ENCODE peak calls at places on chromosome 10, in six cellular contexts. One of them, this sample, is unnamed.

GRCh38 chr10:114504769-114505579 is 100.7 kb upstream of the AFAP1L2 start:
- ATAC-seq in HepG2: peak
- ATAC-seq in upper lobe of left lung: peak
- ATAC-seq in A549: peak
- ATAC-seq in GM12878: no peak
- ATAC-seq in K562: no peak
- ATAC-seq in this sample: peak

GRCh38 chr10:133109736-133110532 is 22.2 kb downstream of the ADGRA1 start:
- ATAC-seq in GM12878: no peak
- ATAC-seq in HepG2: peak
- ATAC-seq in A549: peak
- ATAC-seq in upper lobe of left lung: peak
- ATAC-seq in K562: no peak
- ATAC-seq in this sample: peak

GRCh38 chr10:50332108-50332846 is 81.0 kb upstream of the ASAH2 start:
- ATAC-seq in upper lobe of left lung: no peak
- ATAC-seq in GM12878: no peak
- ATAC-seq in K562: peak
- ATAC-seq in A549: no peak
- ATAC-seq in HepG2: peak
- ATAC-seq in this sample: no peak

GRCh38 chr10:103834436-103835095 is 20.8 kb downstream of the SH3PXD2A start:
- ATAC-seq in K562: no peak
- ATAC-seq in HepG2: no peak
- ATAC-seq in upper lobe of left lung: no peak
- ATAC-seq in GM12878: no peak
- ATAC-seq in A549: no peak
- ATAC-seq in this sample: peak

GRCh38 chr10:98371421-98371820 is 43.6 kb downstream of the PYROXD2 start:
- ATAC-seq in K562: no peak
- ATAC-seq in HepG2: no peak
- ATAC-seq in GM12878: no peak
- ATAC-seq in upper lobe of left lung: no peak
- ATAC-seq in A549: no peak
- ATAC-seq in this sample: no peak

GRCh38 chr10:107157071-107157470 is 7.4 kb downstream of the SORCS1 start:
- ATAC-seq in GM12878: no peak
- ATAC-seq in upper lobe of left lung: no peak
- ATAC-seq in K562: no peak
- ATAC-seq in HepG2: no peak
- ATAC-seq in A549: no peak
- ATAC-seq in this sample: no peak

GRCh38 chr10:32141018-32141807 is 85.0 kb upstream of the KIF5B start:
- ATAC-seq in K562: no peak
- ATAC-seq in upper lobe of left lung: peak
- ATAC-seq in HepG2: no peak
- ATAC-seq in GM12878: no peak
- ATAC-seq in A549: no peak
- ATAC-seq in this sample: peak

GRCh38 chr10:92031580-92031979 is 108.0 kb downstream of the BTAF1 start:
- ATAC-seq in HepG2: no peak
- ATAC-seq in K562: no peak
- ATAC-seq in upper lobe of left lung: no peak
- ATAC-seq in A549: no peak
- ATAC-seq in GM12878: no peak
- ATAC-seq in this sample: no peak

GRCh38 chr10:500876-501275 is 188.6 kb downstream of the DIP2C start:
- ATAC-seq in upper lobe of left lung: no peak
- ATAC-seq in A549: no peak
- ATAC-seq in GM12878: no peak
- ATAC-seq in K562: no peak
- ATAC-seq in HepG2: no peak
- ATAC-seq in this sample: no peak

GRCh38 chr10:131747791-131748190 is 153.0 kb upstream of the PPP2R2D start:
- ATAC-seq in A549: no peak
- ATAC-seq in K562: no peak
- ATAC-seq in upper lobe of left lung: no peak
- ATAC-seq in GM12878: no peak
- ATAC-seq in HepG2: no peak
- ATAC-seq in this sample: no peak

GRCh38 chr10:93437000-93437945 is 44.9 kb downstream of the MYOF start:
- ATAC-seq in HepG2: peak
- ATAC-seq in A549: peak
- ATAC-seq in GM12878: no peak
- ATAC-seq in upper lobe of left lung: peak
- ATAC-seq in K562: peak
- ATAC-seq in this sample: peak

GRCh38 chr10:104018471-104018870 is 51.5 kb downstream of the SLK start:
- ATAC-seq in K562: no peak
- ATAC-seq in HepG2: no peak
- ATAC-seq in upper lobe of left lung: no peak
- ATAC-seq in A549: no peak
- ATAC-seq in GM12878: no peak
- ATAC-seq in this sample: no peak

GRCh38 chr10:17445400-17445998 is 8.9 kb downstream of the ST8SIA6 start:
- ATAC-seq in HepG2: peak
- ATAC-seq in GM12878: no peak
- ATAC-seq in A549: no peak
- ATAC-seq in upper lobe of left lung: no peak
- ATAC-seq in K562: no peak
- ATAC-seq in this sample: no peak

GRCh38 chr10:104085801-104086400 is at the start of gene COL17A1:
- ATAC-seq in upper lobe of left lung: no peak
- ATAC-seq in A549: no peak
- ATAC-seq in K562: no peak
- ATAC-seq in GM12878: no peak
- ATAC-seq in HepG2: no peak
- ATAC-seq in this sample: no peak

GRCh38 chr10:128280271-128280670 is 154.0 kb upstream of the MKI67 start:
- ATAC-seq in upper lobe of left lung: no peak
- ATAC-seq in GM12878: peak
- ATAC-seq in A549: no peak
- ATAC-seq in HepG2: no peak
- ATAC-seq in K562: peak
- ATAC-seq in this sample: no peak

GRCh38 chr10:21499910-21500577 is 25.4 kb downstream of the SKIDA1 start:
- ATAC-seq in K562: no peak
- ATAC-seq in GM12878: no peak
- ATAC-seq in HepG2: no peak
- ATAC-seq in A549: no peak
- ATAC-seq in upper lobe of left lung: no peak
- ATAC-seq in this sample: no peak

GRCh38 chr10:21499580-21499909 is 25.9 kb downstream of the SKIDA1 start:
- ATAC-seq in HepG2: no peak
- ATAC-seq in upper lobe of left lung: no peak
- ATAC-seq in GM12878: no peak
- ATAC-seq in A549: no peak
- ATAC-seq in K562: no peak
- ATAC-seq in this sample: no peak

GRCh38 chr10:21498416-21498815 is 27.1 kb downstream of the SKIDA1 start:
- ATAC-seq in HepG2: no peak
- ATAC-seq in A549: no peak
- ATAC-seq in GM12878: no peak
- ATAC-seq in K562: no peak
- ATAC-seq in upper lobe of left lung: no peak
- ATAC-seq in this sample: no peak

GRCh38 chr10:21500578-21500910 is 24.9 kb downstream of the SKIDA1 start:
- ATAC-seq in HepG2: no peak
- ATAC-seq in GM12878: no peak
- ATAC-seq in K562: no peak
- ATAC-seq in A549: no peak
- ATAC-seq in upper lobe of left lung: no peak
- ATAC-seq in this sample: no peak

DNA sequence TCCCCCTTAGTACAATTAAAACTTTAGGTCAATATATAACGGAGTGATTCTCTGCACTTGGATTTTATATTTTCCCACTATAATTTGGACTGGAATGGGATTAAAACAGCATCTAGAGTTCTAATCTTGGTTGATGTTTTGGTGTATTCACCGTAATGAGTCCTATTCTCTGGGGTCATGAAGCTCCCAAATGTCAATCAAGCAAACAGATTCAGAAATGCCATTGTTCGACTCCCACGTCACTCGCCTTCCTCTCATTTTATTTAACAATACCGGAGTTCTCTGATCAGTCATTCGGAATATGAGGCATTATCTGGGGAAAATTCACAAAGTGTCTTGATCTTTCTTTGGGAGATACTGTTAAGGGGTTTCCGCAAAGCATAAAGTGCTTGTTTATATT is 26.5 kb downstream of the SKIDA1 start:
- ATAC-seq in K562: no peak
- ATAC-seq in upper lobe of left lung: no peak
- ATAC-seq in HepG2: no peak
- ATAC-seq in GM12878: no peak
- ATAC-seq in A549: no peak
- ATAC-seq in this sample: no peak
- TF ChIP-seq EP300 in K562: no peak
- TF ChIP-seq EP300 in upper lobe of left lung: no peak
- TF ChIP-seq EP300 in HepG2: no peak
- TF ChIP-seq EP300 in GM12878: no peak
- TF ChIP-seq EP300 in A549: no peak
- TF ChIP-seq EP300 in this sample: no peak

GRCh38 chr10:78804356-78805032 is 264.3 kb upstream of the ZMIZ1 start:
- ATAC-seq in HepG2: no peak
- ATAC-seq in upper lobe of left lung: peak
- ATAC-seq in GM12878: no peak
- ATAC-seq in A549: no peak
- ATAC-seq in K562: no peak
- ATAC-seq in this sample: peak

GRCh38 chr10:78802406-78802805 is 266.4 kb upstream of the ZMIZ1 start:
- ATAC-seq in K562: no peak
- ATAC-seq in HepG2: no peak
- ATAC-seq in GM12878: no peak
- ATAC-seq in upper lobe of left lung: no peak
- ATAC-seq in A549: no peak
- ATAC-seq in this sample: peak

GRCh38 chr10:78800535-78801320 is 268.0 kb upstream of the ZMIZ1 start:
- ATAC-seq in upper lobe of left lung: no peak
- ATAC-seq in K562: no peak
- ATAC-seq in A549: no peak
- ATAC-seq in HepG2: no peak
- ATAC-seq in GM12878: no peak
- ATAC-seq in this sample: no peak

GRCh38 chr10:78803710-78804109 is 265.1 kb upstream of the ZMIZ1 start:
- ATAC-seq in K562: no peak
- ATAC-seq in GM12878: no peak
- ATAC-seq in upper lobe of left lung: no peak
- ATAC-seq in HepG2: no peak
- ATAC-seq in A549: no peak
- ATAC-seq in this sample: no peak

GRCh38 chr10:78802866-78803265 is 265.9 kb upstream of the ZMIZ1 start:
- ATAC-seq in K562: no peak
- ATAC-seq in upper lobe of left lung: peak
- ATAC-seq in HepG2: no peak
- ATAC-seq in GM12878: no peak
- ATAC-seq in A549: no peak
- ATAC-seq in this sample: peak
- TF ChIP-seq EP300 in K562: no peak
- TF ChIP-seq EP300 in upper lobe of left lung: no peak
- TF ChIP-seq EP300 in HepG2: no peak
- TF ChIP-seq EP300 in GM12878: no peak
- TF ChIP-seq EP300 in A549: no peak
- TF ChIP-seq EP300 in this sample: no peak

GRCh38 chr10:6202684-6203330 is at the start of gene PFKFB3:
- ATAC-seq in GM12878: peak
- ATAC-seq in upper lobe of left lung: peak
- ATAC-seq in K562: peak
- ATAC-seq in HepG2: peak
- ATAC-seq in A549: peak
- ATAC-seq in this sample: peak
- TF ChIP-seq EP300 in GM12878: peak
- TF ChIP-seq EP300 in upper lobe of left lung: no peak
- TF ChIP-seq EP300 in K562: no peak
- TF ChIP-seq EP300 in HepG2: no peak
- TF ChIP-seq EP300 in A549: no peak
- TF ChIP-seq EP300 in this sample: peak

DNA sequence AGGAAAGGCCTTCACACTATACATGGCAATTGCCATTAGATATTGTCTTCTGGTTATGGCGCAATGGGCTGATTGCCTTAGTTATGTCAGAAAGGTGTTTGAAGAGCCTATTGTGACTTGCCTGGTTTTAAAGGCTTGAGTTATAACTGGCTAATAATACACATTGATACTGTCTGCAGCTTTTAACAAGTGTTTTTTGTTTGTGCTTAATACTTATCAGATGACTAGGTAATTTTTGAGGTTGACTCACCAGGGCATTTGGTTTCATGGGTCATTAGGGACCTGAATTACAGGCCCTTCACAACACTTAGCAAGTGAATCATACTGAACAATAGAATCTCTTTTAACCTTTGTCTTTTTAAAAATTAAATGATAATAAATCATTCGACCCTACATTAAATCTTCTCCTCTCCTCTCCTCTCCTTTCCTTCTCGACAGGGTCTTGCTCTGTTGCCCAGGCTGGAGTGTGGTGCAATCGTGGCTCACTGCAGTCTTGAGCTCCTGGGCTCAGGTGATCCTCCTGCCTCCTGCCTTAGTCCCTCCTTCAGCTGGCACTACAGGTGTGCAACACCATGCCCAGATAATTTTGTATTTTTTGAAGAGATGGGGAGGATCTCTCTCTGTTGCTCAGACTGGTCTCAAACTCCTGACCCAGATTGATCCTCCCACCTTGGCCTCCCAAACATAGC is 196.3 kb downstream of the JCAD start:
- ATAC-seq in HepG2: no peak
- ATAC-seq in GM12878: no peak
- ATAC-seq in K562: no peak
- ATAC-seq in A549: no peak
- ATAC-seq in upper lobe of left lung: peak
- ATAC-seq in this sample: no peak
- TF ChIP-seq EP300 in HepG2: no peak
- TF ChIP-seq EP300 in GM12878: no peak
- TF ChIP-seq EP300 in K562: no peak
- TF ChIP-seq EP300 in A549: no peak
- TF ChIP-seq EP300 in upper lobe of left lung: no peak
- TF ChIP-seq EP300 in this sample: no peak

GRCh38 chr10:75461672-75462649 is 30.5 kb downstream of the LRMDA start:
- ATAC-seq in GM12878: no peak
- ATAC-seq in A549: no peak
- ATAC-seq in HepG2: no peak
- ATAC-seq in K562: no peak
- ATAC-seq in upper lobe of left lung: no peak
- ATAC-seq in this sample: no peak
- TF ChIP-seq EP300 in GM12878: no peak
- TF ChIP-seq EP300 in A549: no peak
- TF ChIP-seq EP300 in HepG2: no peak
- TF ChIP-seq EP300 in K562: no peak
- TF ChIP-seq EP300 in upper lobe of left lung: no peak
- TF ChIP-seq EP300 in this sample: no peak

This sample was measured in gastroesophageal sphincter.